ENCODE peak calls at places on chromosome 15, in ten cellular contexts. C is hepatocyte, M is cardiac muscle cell, U is heart right ventricle, P is IMR-90, Y is ovary, L is body of pancreas, F is breast epithelium, O is right lobe of liver, X is psoas muscle. W is an unnamed sample. For H3K27me3, the result is how much of the 10 kb centered on the place peaks cover.

GRCh38 chr15:59299919-59300617 is 72.6 kb downstream of the MYO1E start:
- DNase-seq in C (peak), L (peak), O (peak), X (peak), Y (peak), P (peak), U (peak), M (no peak), F (peak), W (no peak)

GRCh38 chr15:100055821-100056220 is 286.0 kb downstream of the ADAMTS17 start:
- DNase-seq in Y (no peak), M (no peak), L (no peak), X (no peak), F (no peak), C (no peak), P (no peak), U (no peak), O (no peak), W (no peak)

GRCh38 chr15:35439291-35439690 is 106.7 kb downstream of the DPH6 start:
- DNase-seq in C (no peak), F (no peak), U (no peak), L (no peak), Y (no peak), O (no peak), M (no peak), P (peak), X (no peak), W (no peak)

GRCh38 chr15:94677202-94677790 is 445.9 kb downstream of the MCTP2 start:
- DNase-seq in L (no peak), F (no peak), P (no peak), O (no peak), M (no peak), Y (no peak), X (no peak), C (no peak), U (no peak), W (no peak)

GRCh38 chr15:78372880-78373279 is 32.7 kb downstream of the CRABP1 start:
- DNase-seq in L (peak), U (no peak), C (peak), P (no peak), X (no peak), F (no peak), M (no peak), O (peak), Y (no peak), W (no peak)

GRCh38 chr15:77541421-77542181 is 91.1 kb downstream of the LINGO1 start:
- DNase-seq in F (no peak), X (no peak), M (no peak), L (no peak), U (peak), Y (peak), P (peak), C (no peak), O (no peak), W (no peak)

GRCh38 chr15:57548325-57548724 is 43.4 kb upstream of the MYZAP start:
- DNase-seq in O (no peak), P (no peak), C (no peak), X (no peak), Y (no peak), M (no peak), U (no peak), F (no peak), L (peak), W (no peak)

GRCh38 chr15:43749690-43750345 is 3.6 kb downstream of the PDIA3 start:
- DNase-seq in O (no peak), X (no peak), M (no peak), L (peak), U (no peak), Y (no peak), C (no peak), F (no peak), P (no peak), W (no peak)

GRCh38 chr15:32993285-32993684 is 201.2 kb downstream of the FMN1 start:
- DNase-seq in P (no peak), M (peak), F (no peak), X (no peak), Y (no peak), C (peak), U (no peak), O (no peak), L (no peak), W (no peak)

GRCh38 chr15:31446546-31446945 is 119.9 kb downstream of the KLF13 start:
- DNase-seq in O (no peak), Y (peak), F (no peak), M (no peak), L (no peak), P (no peak), U (no peak), C (no peak), X (no peak), W (no peak)

DNA sequence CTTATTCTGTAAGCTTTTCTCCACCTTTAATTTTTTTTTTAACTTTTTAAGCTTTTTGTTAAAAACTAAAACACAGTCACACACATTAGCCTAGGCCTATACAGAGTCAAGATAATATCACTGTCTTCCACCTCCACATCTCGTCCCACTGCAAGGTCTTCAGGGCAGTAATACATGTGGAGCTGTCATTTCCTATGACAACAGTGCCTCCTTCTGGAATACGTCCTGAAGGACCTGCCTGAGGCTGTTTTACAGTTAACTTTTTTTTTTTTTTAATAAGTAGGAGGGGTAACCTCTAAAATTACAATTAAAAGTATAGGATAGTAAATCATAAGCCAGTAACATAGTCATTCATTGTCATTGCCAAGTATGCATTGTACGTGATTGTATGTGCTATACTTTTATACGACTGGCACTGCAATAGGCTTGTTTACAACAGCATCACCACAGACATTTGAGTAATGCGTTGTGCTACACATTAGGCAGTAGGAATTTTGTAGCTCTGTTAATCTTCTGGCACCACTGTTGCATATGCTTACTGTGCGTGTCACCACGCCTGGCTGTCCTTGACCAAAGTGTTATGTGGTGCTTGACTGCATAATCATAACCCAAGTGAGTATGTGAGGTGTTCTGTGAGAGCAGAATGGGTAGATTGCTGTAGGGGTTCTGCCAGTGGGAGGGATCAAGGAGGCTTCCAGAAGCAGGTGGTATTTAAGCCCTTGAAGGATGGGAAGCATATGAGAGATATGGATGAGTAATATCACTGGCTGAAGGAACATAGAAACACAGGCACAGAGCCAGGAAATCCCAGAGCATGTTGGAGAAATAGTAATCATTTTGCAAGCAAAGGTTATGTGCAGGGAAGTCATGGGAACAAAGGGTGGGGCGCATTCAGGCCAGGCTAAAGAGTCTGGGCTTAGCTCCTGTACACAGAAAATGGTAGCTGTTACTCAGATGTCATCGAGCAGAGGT is 18.3 kb downstream of the FBXO22 start:
- DNase-seq in Y (peak), P (peak), X (peak), F (no peak), U (no peak), O (peak), C (peak), L (peak), M (peak), W (peak)
- TF ChIP-seq CTCF in Y (no peak), P (peak), X (peak), F (peak), U (peak), O (peak), C (peak), L (peak), M (peak), W (peak)

DNA sequence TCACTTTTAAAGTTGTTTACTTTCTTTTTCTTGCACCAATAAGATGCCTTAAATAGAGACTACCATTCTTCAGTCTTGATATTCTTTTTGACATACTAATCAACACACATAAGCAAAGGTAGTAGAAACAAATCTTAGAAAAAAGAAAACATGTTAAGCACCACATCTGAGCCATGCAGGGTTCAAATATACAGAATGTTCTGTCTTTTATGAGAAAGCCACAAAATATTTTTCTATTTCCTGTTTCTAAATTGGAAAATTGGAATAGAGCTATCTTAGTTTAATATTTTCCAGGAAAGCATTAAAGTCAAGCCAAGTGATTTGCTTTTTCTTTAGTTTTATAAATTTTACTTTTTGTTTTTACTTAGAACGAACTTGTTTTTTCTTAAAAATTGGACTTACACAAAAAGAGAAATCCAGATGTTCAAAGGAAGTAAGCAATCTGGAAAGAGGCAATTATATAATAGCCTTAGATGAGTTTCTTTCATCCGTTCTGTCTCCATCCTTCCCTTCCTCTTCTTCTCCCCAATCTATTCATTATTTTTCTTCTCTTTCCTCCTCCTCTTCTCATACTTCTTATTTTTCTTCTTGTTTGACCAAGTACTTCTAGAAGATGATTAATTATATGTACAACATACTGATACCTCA is 731.7 kb downstream of the SQOR start:
- DNase-seq in C (no peak), X (no peak), O (no peak), F (no peak), L (no peak), M (no peak), U (no peak), Y (no peak), P (no peak), W (no peak)
- H3K4me3 ChIP-seq in C (no peak), X (no peak), O (no peak), F (no peak), L (no peak), M (no peak), U (peak), Y (no peak), P (no peak), W (no peak)

GRCh38 chr15:82058026-82058425 is 12.2 kb upstream of the MEX3B start:
- DNase-seq in F (no peak), U (no peak), M (no peak), L (no peak), P (no peak), X (no peak), C (no peak), O (no peak), Y (no peak), W (no peak)
- H3K27me3 ChIP-seq in F (under half), U (half or more), M (half or more), L (under half), P (under half), X (under half), C (half or more), O (under half), Y (under half), W (under half)

GRCh38 chr15:37682304-37682703 is 252.1 kb upstream of the TMCO5A start:
- DNase-seq in O (no peak), P (peak), M (no peak), U (no peak), C (no peak), F (no peak), L (no peak), Y (no peak), X (no peak), W (no peak)
- TF ChIP-seq CTCF in O (peak), P (peak), M (peak), U (no peak), C (peak), F (no peak), L (peak), Y (no peak), X (no peak), W (peak)

GRCh38 chr15:70578196-70578595 is 185.2 kb downstream of the UACA start:
- DNase-seq in U (no peak), F (no peak), P (no peak), Y (no peak), X (no peak), C (no peak), M (no peak), L (no peak), O (peak), W (no peak)
- H3K4me3 ChIP-seq in U (no peak), F (no peak), P (no peak), Y (no peak), X (no peak), C (no peak), M (no peak), L (no peak), O (no peak), W (no peak)

GRCh38 chr15:42059661-42060476 is 34.5 kb downstream of the PLA2G4D start:
- DNase-seq in O (no peak), Y (peak), U (peak), L (peak), M (peak), F (peak), C (peak), P (peak), X (peak), W (peak)

GRCh38 chr15:42060477-42060763 is 33.9 kb downstream of the PLA2G4D start:
- DNase-seq in O (no peak), C (no peak), P (no peak), U (no peak), L (no peak), Y (no peak), F (peak), X (no peak), M (no peak), W (no peak)

GRCh38 chr15:42056934-42057743 is 36.3 kb upstream of the PLA2G4E start:
- DNase-seq in C (peak), P (peak), L (peak), X (peak), U (peak), F (peak), M (peak), Y (peak), O (peak), W (peak)

GRCh38 chr15:42057744-42058646 is 36.4 kb downstream of the PLA2G4D start:
- DNase-seq in P (no peak), M (no peak), L (no peak), O (no peak), Y (no peak), F (peak), X (no peak), C (no peak), U (no peak), W (no peak)

GRCh38 chr15:42058791-42059190 is 35.6 kb downstream of the PLA2G4D start:
- DNase-seq in L (no peak), O (no peak), P (no peak), M (no peak), X (no peak), F (peak), Y (no peak), C (no peak), U (no peak), W (no peak)
- H3K27me3 ChIP-seq in L (under half), O (under half), P (under half), M (under half), X (under half), F (under half), Y (under half), C (under half), U (under half), W (under half)